ENCODE peak calls at places on chromosomes 3 and 15, in nine cellular contexts. One of them, this sample, is unnamed.

GRCh38 chr3:196202516-196202970 is 8.7 kb downstream of the ZDHHC19 start:
- DNase-seq in GM12878: no peak
- DNase-seq in body of pancreas: no peak
- DNase-seq in PC-9: no peak
- DNase-seq in heart right ventricle: peak; percentile 40
- DNase-seq in suprapubic skin: peak; percentile 66
- DNase-seq in mucosa of descending colon: peak; percentile 70
- DNase-seq in tibial nerve: no peak
- DNase-seq in adrenal gland: peak; percentile 62
- DNase-seq in this sample: no peak

GRCh38 chr3:46950661-46951241 is 25.8 kb downstream of the CCDC12 start:
- DNase-seq in GM12878: no peak
- DNase-seq in body of pancreas: no peak
- DNase-seq in PC-9: no peak
- DNase-seq in heart right ventricle: no peak
- DNase-seq in suprapubic skin: no peak
- DNase-seq in mucosa of descending colon: no peak
- DNase-seq in tibial nerve: no peak
- DNase-seq in adrenal gland: no peak
- DNase-seq in this sample: no peak

GRCh38 chr3:66353530-66353929 is 132.7 kb downstream of the SLC25A26 start:
- DNase-seq in GM12878: no peak
- DNase-seq in body of pancreas: no peak
- DNase-seq in PC-9: no peak
- DNase-seq in heart right ventricle: no peak
- DNase-seq in suprapubic skin: no peak
- DNase-seq in mucosa of descending colon: no peak
- DNase-seq in tibial nerve: no peak
- DNase-seq in adrenal gland: no peak
- DNase-seq in this sample: no peak

GRCh38 chr3:115680802-115681345 is 57.6 kb downstream of the GAP43 start:
- DNase-seq in GM12878: no peak
- DNase-seq in body of pancreas: peak; percentile 9
- DNase-seq in PC-9: no peak
- DNase-seq in heart right ventricle: no peak
- DNase-seq in suprapubic skin: no peak
- DNase-seq in mucosa of descending colon: no peak
- DNase-seq in tibial nerve: no peak
- DNase-seq in adrenal gland: no peak
- DNase-seq in this sample: no peak

GRCh38 chr3:57805674-57806073 is 49.6 kb downstream of the SLMAP start:
- DNase-seq in GM12878: no peak
- DNase-seq in body of pancreas: no peak
- DNase-seq in PC-9: peak; percentile 84
- DNase-seq in heart right ventricle: no peak
- DNase-seq in suprapubic skin: no peak
- DNase-seq in mucosa of descending colon: no peak
- DNase-seq in tibial nerve: no peak
- DNase-seq in adrenal gland: peak; percentile 37
- DNase-seq in this sample: no peak

GRCh38 chr3:139610886-139611285 is 66.9 kb downstream of the NMNAT3 start:
- DNase-seq in GM12878: no peak
- DNase-seq in body of pancreas: no peak
- DNase-seq in PC-9: no peak
- DNase-seq in heart right ventricle: no peak
- DNase-seq in suprapubic skin: no peak
- DNase-seq in mucosa of descending colon: no peak
- DNase-seq in tibial nerve: no peak
- DNase-seq in adrenal gland: no peak
- DNase-seq in this sample: no peak

GRCh38 chr3:27044926-27045481 is 324.2 kb downstream of the NEK10 start:
- DNase-seq in GM12878: no peak
- DNase-seq in body of pancreas: no peak
- DNase-seq in PC-9: no peak
- DNase-seq in heart right ventricle: no peak
- DNase-seq in suprapubic skin: no peak
- DNase-seq in mucosa of descending colon: no peak
- DNase-seq in tibial nerve: no peak
- DNase-seq in adrenal gland: no peak
- DNase-seq in this sample: no peak

GRCh38 chr15:65964792-65965433 is 95.6 kb downstream of the RAB11A start:
- DNase-seq in GM12878: no peak
- DNase-seq in body of pancreas: no peak
- DNase-seq in PC-9: no peak
- DNase-seq in heart right ventricle: no peak
- DNase-seq in suprapubic skin: no peak
- DNase-seq in mucosa of descending colon: no peak
- DNase-seq in tibial nerve: no peak
- DNase-seq in adrenal gland: no peak
- DNase-seq in this sample: no peak

GRCh38 chr15:51982013-51982769 is 10.6 kb upstream of the LEO1 start:
- DNase-seq in GM12878: peak; percentile 92
- DNase-seq in body of pancreas: peak; percentile 11
- DNase-seq in PC-9: peak; percentile 71
- DNase-seq in heart right ventricle: peak; percentile 24
- DNase-seq in suprapubic skin: no peak
- DNase-seq in mucosa of descending colon: no peak
- DNase-seq in tibial nerve: no peak
- DNase-seq in adrenal gland: peak; percentile 45
- DNase-seq in this sample: peak; percentile 83

GRCh38 chr15:55241895-55242294 is 45.2 kb upstream of the RSL24D1 start:
- DNase-seq in GM12878: no peak
- DNase-seq in body of pancreas: no peak
- DNase-seq in PC-9: no peak
- DNase-seq in heart right ventricle: no peak
- DNase-seq in suprapubic skin: no peak
- DNase-seq in mucosa of descending colon: no peak
- DNase-seq in tibial nerve: no peak
- DNase-seq in adrenal gland: no peak
- DNase-seq in this sample: no peak

GRCh38 chr3:23256741-23257435 is 53.8 kb downstream of the UBE2E2 start:
- DNase-seq in GM12878: peak; percentile 16
- DNase-seq in body of pancreas: no peak
- DNase-seq in PC-9: no peak
- DNase-seq in heart right ventricle: no peak
- DNase-seq in suprapubic skin: no peak
- DNase-seq in mucosa of descending colon: no peak
- DNase-seq in tibial nerve: no peak
- DNase-seq in adrenal gland: no peak
- DNase-seq in this sample: no peak

GRCh38 chr3:67602816-67603215 is 51.6 kb downstream of the SUCLG2 start:
- DNase-seq in GM12878: no peak
- DNase-seq in body of pancreas: no peak
- DNase-seq in PC-9: no peak
- DNase-seq in heart right ventricle: no peak
- DNase-seq in suprapubic skin: no peak
- DNase-seq in mucosa of descending colon: no peak
- DNase-seq in tibial nerve: no peak
- DNase-seq in adrenal gland: no peak
- DNase-seq in this sample: no peak

GRCh38 chr3:56683122-56683817 is at the start of gene TASOR:
- DNase-seq in GM12878: no peak
- DNase-seq in body of pancreas: peak; percentile 86
- DNase-seq in PC-9: peak; percentile 45
- DNase-seq in heart right ventricle: peak; percentile 89
- DNase-seq in suprapubic skin: peak; percentile 89
- DNase-seq in mucosa of descending colon: peak; percentile 91
- DNase-seq in tibial nerve: peak; percentile 64
- DNase-seq in adrenal gland: peak; percentile 84
- DNase-seq in this sample: peak; percentile 95

GRCh38 chr3:56684029-56684428 is 964 bp upstream of the TASOR start:
- DNase-seq in GM12878: no peak
- DNase-seq in body of pancreas: no peak
- DNase-seq in PC-9: no peak
- DNase-seq in heart right ventricle: no peak
- DNase-seq in suprapubic skin: no peak
- DNase-seq in mucosa of descending colon: no peak
- DNase-seq in tibial nerve: no peak
- DNase-seq in adrenal gland: no peak
- DNase-seq in this sample: no peak

GRCh38 chr3:56681963-56682457 is 1.1 kb downstream of the TASOR start:
- DNase-seq in GM12878: no peak
- DNase-seq in body of pancreas: no peak
- DNase-seq in PC-9: no peak
- DNase-seq in heart right ventricle: no peak
- DNase-seq in suprapubic skin: no peak
- DNase-seq in mucosa of descending colon: no peak
- DNase-seq in tibial nerve: no peak
- DNase-seq in adrenal gland: no peak
- DNase-seq in this sample: no peak

GRCh38 chr3:56680054-56680453 is 3.0 kb downstream of the TASOR start:
- DNase-seq in GM12878: no peak
- DNase-seq in body of pancreas: no peak
- DNase-seq in PC-9: no peak
- DNase-seq in heart right ventricle: no peak
- DNase-seq in suprapubic skin: no peak
- DNase-seq in mucosa of descending colon: no peak
- DNase-seq in tibial nerve: no peak
- DNase-seq in adrenal gland: no peak
- DNase-seq in this sample: no peak

DNA sequence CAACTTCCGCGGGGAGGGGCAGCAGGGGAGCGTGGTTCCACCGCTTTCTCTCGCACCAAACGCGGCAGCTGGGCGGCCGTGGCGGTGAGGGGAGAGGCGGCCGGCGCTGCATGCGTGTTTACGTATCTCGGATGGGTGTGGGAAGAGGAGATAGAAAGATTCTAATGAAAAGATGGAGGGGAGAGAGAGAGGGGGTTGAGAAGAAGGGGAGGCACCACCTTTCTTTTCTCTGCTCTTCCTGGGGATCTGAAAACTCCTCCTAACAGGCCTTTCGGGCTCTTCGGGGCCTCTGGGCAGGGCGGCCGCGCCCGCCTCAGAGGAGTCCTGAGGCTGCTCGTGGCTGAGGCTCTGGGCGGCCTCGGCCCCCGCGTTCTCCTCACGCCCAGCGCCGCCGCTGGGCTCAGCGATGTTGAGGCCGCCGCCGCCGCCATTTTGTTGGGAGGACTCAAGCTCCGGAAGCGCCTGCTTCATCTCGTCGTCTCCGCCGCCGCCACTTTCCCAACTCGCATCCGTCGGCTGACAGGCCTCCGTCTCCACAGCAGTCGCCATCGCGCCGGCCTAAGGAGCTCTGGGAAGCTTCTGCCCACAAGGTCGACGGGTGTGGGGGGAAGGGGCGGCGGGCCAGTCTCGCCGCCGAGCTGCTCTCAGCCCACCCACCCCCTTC is 475 bp downstream of the TASOR start:
- DNase-seq in GM12878: peak; percentile 48
- DNase-seq in body of pancreas: peak; percentile 79
- DNase-seq in PC-9: peak; percentile 37
- DNase-seq in heart right ventricle: peak; percentile 72
- DNase-seq in suprapubic skin: peak; percentile 86
- DNase-seq in mucosa of descending colon: peak; percentile 86
- DNase-seq in tibial nerve: peak; percentile 30
- DNase-seq in adrenal gland: peak; percentile 71
- DNase-seq in this sample: peak; percentile 89
- TF ChIP-seq CTCF in GM12878: no peak
- TF ChIP-seq CTCF in body of pancreas: no peak
- TF ChIP-seq CTCF in PC-9: no peak
- TF ChIP-seq CTCF in heart right ventricle: no peak
- TF ChIP-seq CTCF in suprapubic skin: no peak
- TF ChIP-seq CTCF in mucosa of descending colon: no peak
- TF ChIP-seq CTCF in tibial nerve: no peak
- TF ChIP-seq CTCF in adrenal gland: no peak
- TF ChIP-seq CTCF in this sample: no peak

GRCh38 chr15:31375772-31376171 is 49.1 kb downstream of the KLF13 start:
- DNase-seq in GM12878: no peak
- DNase-seq in body of pancreas: no peak
- DNase-seq in PC-9: no peak
- DNase-seq in heart right ventricle: no peak
- DNase-seq in suprapubic skin: no peak
- DNase-seq in mucosa of descending colon: no peak
- DNase-seq in tibial nerve: no peak
- DNase-seq in adrenal gland: no peak
- DNase-seq in this sample: no peak
- H3K36me3 ChIP-seq in GM12878: peaks cover 54% of the 10 kb centered on the region
- H3K36me3 ChIP-seq in body of pancreas: no peaks in the 10 kb centered on the region
- H3K36me3 ChIP-seq in PC-9: no peaks in the 10 kb centered on the region
- H3K36me3 ChIP-seq in heart right ventricle: peaks cover 88% of the 10 kb centered on the region
- H3K36me3 ChIP-seq in suprapubic skin: peaks cover 55% of the 10 kb centered on the region
- H3K36me3 ChIP-seq in mucosa of descending colon: peaks cover 3% of the 10 kb centered on the region
- H3K36me3 ChIP-seq in tibial nerve: peaks cover 86% of the 10 kb centered on the region
- H3K36me3 ChIP-seq in adrenal gland: peaks cover 16% of the 10 kb centered on the region
- H3K36me3 ChIP-seq in this sample: peaks cover 23% of the 10 kb centered on the region

GRCh38 chr3:133548090-133548489 is 25.4 kb upstream of the CDV3 start:
- DNase-seq in GM12878: no peak
- DNase-seq in body of pancreas: no peak
- DNase-seq in PC-9: no peak
- DNase-seq in heart right ventricle: no peak
- DNase-seq in suprapubic skin: no peak
- DNase-seq in mucosa of descending colon: no peak
- DNase-seq in tibial nerve: no peak
- DNase-seq in adrenal gland: peak; percentile 26
- DNase-seq in this sample: no peak

GRCh38 chr3:133547432-133548041 is 25.9 kb upstream of the CDV3 start:
- DNase-seq in GM12878: no peak
- DNase-seq in body of pancreas: peak; percentile 87
- DNase-seq in PC-9: peak; percentile 55
- DNase-seq in heart right ventricle: no peak
- DNase-seq in suprapubic skin: no peak
- DNase-seq in mucosa of descending colon: no peak
- DNase-seq in tibial nerve: no peak
- DNase-seq in adrenal gland: no peak
- DNase-seq in this sample: no peak

DNA sequence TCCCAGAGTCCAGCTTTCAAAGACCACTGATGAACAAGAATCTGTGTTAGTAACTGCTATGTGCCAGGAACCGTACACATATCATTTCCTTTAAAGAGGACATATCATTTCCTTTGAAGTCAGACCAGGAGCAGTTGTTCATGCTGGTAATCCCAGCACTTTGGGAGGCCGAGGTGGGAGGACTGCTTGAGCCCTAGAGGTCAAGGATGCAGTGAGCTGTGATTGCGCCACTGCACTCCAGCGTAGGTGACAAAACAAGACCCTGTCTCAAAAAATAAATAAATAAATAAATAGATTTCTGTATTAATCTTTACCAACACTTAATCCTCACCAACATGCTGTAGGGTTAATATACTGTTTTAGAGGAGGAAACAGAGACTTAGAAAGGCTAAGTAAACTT is 23.9 kb upstream of the CDV3 start:
- DNase-seq in GM12878: no peak
- DNase-seq in body of pancreas: no peak
- DNase-seq in PC-9: no peak
- DNase-seq in heart right ventricle: no peak
- DNase-seq in suprapubic skin: no peak
- DNase-seq in mucosa of descending colon: no peak
- DNase-seq in tibial nerve: no peak
- DNase-seq in adrenal gland: no peak
- DNase-seq in this sample: no peak
- H3K4me3 ChIP-seq in GM12878: no peak overlapping the region
- H3K4me3 ChIP-seq in body of pancreas: no peak overlapping the region
- H3K4me3 ChIP-seq in PC-9: no peak overlapping the region
- H3K4me3 ChIP-seq in heart right ventricle: no peak overlapping the region
- H3K4me3 ChIP-seq in suprapubic skin: no peak overlapping the region
- H3K4me3 ChIP-seq in mucosa of descending colon: no peak overlapping the region
- H3K4me3 ChIP-seq in tibial nerve: no peak overlapping the region
- H3K4me3 ChIP-seq in adrenal gland: no peak overlapping the region
- H3K4me3 ChIP-seq in this sample: no peak overlapping the region

DNA sequence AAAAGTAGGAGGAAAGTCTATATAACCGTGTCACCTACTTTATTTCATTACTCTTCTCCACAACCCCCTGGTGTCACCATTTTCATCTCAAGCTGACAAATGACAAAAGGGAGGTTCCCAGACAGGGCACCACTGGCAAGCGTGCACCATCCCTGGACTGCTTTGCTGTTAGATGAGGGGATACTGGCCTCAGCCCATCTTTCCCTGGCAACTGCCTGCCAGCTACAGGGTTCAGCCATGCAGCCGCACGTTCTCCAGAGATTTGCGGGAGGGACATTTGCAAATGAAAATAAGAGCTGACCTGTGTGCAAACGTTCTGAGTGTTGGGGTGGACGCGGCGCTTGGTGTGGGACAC is 660 bp downstream of the UROC1 start:
- DNase-seq in GM12878: no peak
- DNase-seq in body of pancreas: no peak
- DNase-seq in PC-9: no peak
- DNase-seq in heart right ventricle: no peak
- DNase-seq in suprapubic skin: no peak
- DNase-seq in mucosa of descending colon: no peak
- DNase-seq in tibial nerve: no peak
- DNase-seq in adrenal gland: no peak
- DNase-seq in this sample: no peak
- TF ChIP-seq CTCF in GM12878: no peak
- TF ChIP-seq CTCF in body of pancreas: no peak
- TF ChIP-seq CTCF in PC-9: no peak
- TF ChIP-seq CTCF in heart right ventricle: no peak
- TF ChIP-seq CTCF in suprapubic skin: no peak
- TF ChIP-seq CTCF in mucosa of descending colon: no peak
- TF ChIP-seq CTCF in tibial nerve: no peak
- TF ChIP-seq CTCF in adrenal gland: no peak
- TF ChIP-seq CTCF in this sample: no peak

This sample was measured in GM06990.